ENCODE peak calls at places on chromosome 9, in eight cellular contexts. One of them, this sample, is unnamed.

GRCh38 chr9:109538346-109538745 is 40.2 kb upstream of the PTPN3 start:
- DNase-seq in Karpas-422: no peak
- DNase-seq in GM23248: no peak
- DNase-seq in GM12878: no peak
- DNase-seq in IMR-90: no peak
- DNase-seq in PC-3: peak; percentile 57
- DNase-seq in PC-9: peak; percentile 97
- DNase-seq in fibroblast of lung: no peak
- DNase-seq in this sample: no peak

GRCh38 chr9:134131471-134132207 is 4.2 kb upstream of the WDR5 start:
- DNase-seq in Karpas-422: no peak
- DNase-seq in PC-3: no peak
- DNase-seq in PC-9: no peak
- DNase-seq in fibroblast of lung: no peak
- DNase-seq in GM12878: no peak
- DNase-seq in GM23248: no peak
- DNase-seq in IMR-90: no peak
- DNase-seq in this sample: no peak

GRCh38 chr9:107671588-107671987 is 182.0 kb upstream of the KLF4 start:
- DNase-seq in Karpas-422: no peak
- DNase-seq in fibroblast of lung: no peak
- DNase-seq in GM12878: no peak
- DNase-seq in GM23248: no peak
- DNase-seq in PC-3: no peak
- DNase-seq in PC-9: no peak
- DNase-seq in IMR-90: no peak
- DNase-seq in this sample: no peak

GRCh38 chr9:117076571-117077300 is 338.1 kb downstream of the ASTN2 start:
- DNase-seq in PC-3: no peak
- DNase-seq in PC-9: no peak
- DNase-seq in fibroblast of lung: no peak
- DNase-seq in IMR-90: no peak
- DNase-seq in Karpas-422: no peak
- DNase-seq in GM23248: no peak
- DNase-seq in GM12878: no peak
- DNase-seq in this sample: no peak

GRCh38 chr9:124182741-124183140 is 75.0 kb upstream of the NEK6 start:
- DNase-seq in fibroblast of lung: no peak
- DNase-seq in IMR-90: no peak
- DNase-seq in PC-9: no peak
- DNase-seq in PC-3: no peak
- DNase-seq in Karpas-422: no peak
- DNase-seq in GM12878: no peak
- DNase-seq in GM23248: no peak
- DNase-seq in this sample: no peak

GRCh38 chr9:94772654-94773303 is 46.3 kb downstream of the AOPEP start:
- DNase-seq in PC-9: no peak
- DNase-seq in PC-3: no peak
- DNase-seq in GM12878: no peak
- DNase-seq in fibroblast of lung: peak; percentile 73
- DNase-seq in IMR-90: peak; percentile 86
- DNase-seq in GM23248: peak; percentile 27
- DNase-seq in Karpas-422: no peak
- DNase-seq in this sample: no peak

GRCh38 chr9:108994695-108995094 is 18.6 kb downstream of the CTNNAL1 start:
- DNase-seq in Karpas-422: no peak
- DNase-seq in PC-3: peak; percentile 28
- DNase-seq in fibroblast of lung: peak; percentile 39
- DNase-seq in PC-9: no peak
- DNase-seq in IMR-90: peak; percentile 58
- DNase-seq in GM23248: no peak
- DNase-seq in GM12878: no peak
- DNase-seq in this sample: no peak

GRCh38 chr9:100111235-100111634 is 12.2 kb downstream of the INVS start:
- DNase-seq in PC-9: no peak
- DNase-seq in GM23248: peak; percentile 98
- DNase-seq in PC-3: peak; percentile 58
- DNase-seq in IMR-90: peak; percentile 98
- DNase-seq in Karpas-422: no peak
- DNase-seq in GM12878: no peak
- DNase-seq in fibroblast of lung: peak; percentile 99
- DNase-seq in this sample: no peak

GRCh38 chr9:35906923-35907699 is 1.1 kb downstream of the HRCT1 start:
- DNase-seq in IMR-90: peak; percentile 75
- DNase-seq in Karpas-422: no peak
- DNase-seq in fibroblast of lung: peak; percentile 88
- DNase-seq in PC-9: no peak
- DNase-seq in PC-3: peak; percentile 26
- DNase-seq in GM12878: no peak
- DNase-seq in GM23248: peak; percentile 90
- DNase-seq in this sample: no peak

GRCh38 chr9:87854563-87854962 is 28.1 kb upstream of the SPATA31E1 start:
- DNase-seq in IMR-90: no peak
- DNase-seq in PC-3: no peak
- DNase-seq in fibroblast of lung: no peak
- DNase-seq in GM12878: no peak
- DNase-seq in PC-9: no peak
- DNase-seq in Karpas-422: no peak
- DNase-seq in GM23248: no peak
- DNase-seq in this sample: no peak

GRCh38 chr9:124941689-124942561 is 1.0 kb upstream of the GOLGA1 start:
- DNase-seq in PC-9: no peak
- DNase-seq in GM12878: peak; percentile 19
- DNase-seq in GM23248: peak; percentile 78
- DNase-seq in Karpas-422: peak; percentile 88
- DNase-seq in PC-3: peak; percentile 24
- DNase-seq in IMR-90: peak; percentile 58
- DNase-seq in fibroblast of lung: peak; percentile 63
- DNase-seq in this sample: no peak

GRCh38 chr9:78196258-78196657 is 39.6 kb upstream of the CEP78 start:
- DNase-seq in GM12878: peak; percentile 23
- DNase-seq in PC-9: no peak
- DNase-seq in IMR-90: no peak
- DNase-seq in Karpas-422: no peak
- DNase-seq in fibroblast of lung: no peak
- DNase-seq in PC-3: no peak
- DNase-seq in GM23248: no peak
- DNase-seq in this sample: no peak

GRCh38 chr9:128899566-128900322 is 17.8 kb downstream of the LRRC8A start:
- DNase-seq in PC-9: no peak
- DNase-seq in GM12878: no peak
- DNase-seq in GM23248: peak; percentile 45
- DNase-seq in PC-3: peak; percentile 41
- DNase-seq in fibroblast of lung: no peak
- DNase-seq in Karpas-422: no peak
- DNase-seq in IMR-90: no peak
- DNase-seq in this sample: no peak

GRCh38 chr9:1918642-1919041 is 96.5 kb upstream of the SMARCA2 start:
- DNase-seq in GM23248: no peak
- DNase-seq in PC-9: no peak
- DNase-seq in PC-3: no peak
- DNase-seq in Karpas-422: no peak
- DNase-seq in IMR-90: no peak
- DNase-seq in fibroblast of lung: no peak
- DNase-seq in GM12878: no peak
- DNase-seq in this sample: no peak

GRCh38 chr9:124332756-124333155 is 75.0 kb downstream of the NEK6 start:
- DNase-seq in fibroblast of lung: no peak
- DNase-seq in PC-3: no peak
- DNase-seq in GM12878: no peak
- DNase-seq in GM23248: no peak
- DNase-seq in IMR-90: no peak
- DNase-seq in Karpas-422: no peak
- DNase-seq in PC-9: no peak
- DNase-seq in this sample: no peak

DNA sequence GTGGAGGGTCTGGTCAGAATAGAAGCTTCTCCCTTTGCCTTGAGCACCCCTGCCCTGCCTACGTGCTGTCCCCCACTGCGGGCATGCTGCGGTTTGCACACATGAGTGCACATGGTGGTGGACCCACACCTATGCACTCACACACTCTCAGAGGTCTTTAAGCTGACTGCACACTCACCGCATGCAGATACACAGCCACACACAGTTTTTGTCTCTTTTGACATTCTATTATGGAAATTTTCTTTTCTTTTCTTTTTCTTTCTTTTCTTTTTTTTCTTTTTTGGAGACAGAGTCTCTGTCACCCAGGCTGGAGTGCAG is 585 bp upstream of the ARID3C start:
- DNase-seq in GM23248: no peak
- DNase-seq in fibroblast of lung: no peak
- DNase-seq in Karpas-422: peak; percentile 38
- DNase-seq in PC-9: no peak
- DNase-seq in IMR-90: no peak
- DNase-seq in PC-3: no peak
- DNase-seq in GM12878: no peak
- DNase-seq in this sample: no peak
- H2AFZ ChIP-seq in GM23248: peak overlapping the region; percentile 33
- H2AFZ ChIP-seq in fibroblast of lung: no peak overlapping the region
- H2AFZ ChIP-seq in Karpas-422: no peak overlapping the region
- H2AFZ ChIP-seq in PC-9: no peak overlapping the region
- H2AFZ ChIP-seq in IMR-90: peak overlapping the region; percentile 77
- H2AFZ ChIP-seq in PC-3: no peak overlapping the region
- H2AFZ ChIP-seq in GM12878: no peak overlapping the region
- H2AFZ ChIP-seq in this sample: no peak overlapping the region

GRCh38 chr9:89814340-89815040 is 209.7 kb downstream of the GADD45G start:
- DNase-seq in GM12878: no peak
- DNase-seq in PC-9: no peak
- DNase-seq in Karpas-422: no peak
- DNase-seq in PC-3: no peak
- DNase-seq in IMR-90: peak; percentile 3
- DNase-seq in GM23248: peak; percentile 49
- DNase-seq in fibroblast of lung: peak; percentile 74
- DNase-seq in this sample: no peak
- H3K4me2 ChIP-seq in GM12878: peak overlapping the region; percentile 58
- H3K4me2 ChIP-seq in PC-9: no peak overlapping the region
- H3K4me2 ChIP-seq in Karpas-422: no peak overlapping the region
- H3K4me2 ChIP-seq in PC-3: no peak overlapping the region
- H3K4me2 ChIP-seq in IMR-90: no peak overlapping the region
- H3K4me2 ChIP-seq in GM23248: no peak overlapping the region
- H3K4me2 ChIP-seq in fibroblast of lung: no peak overlapping the region
- H3K4me2 ChIP-seq in this sample: no peak overlapping the region

GRCh38 chr9:137084526-137084925 is 2.3 kb upstream of the MAN1B1 start:
- DNase-seq in Karpas-422: no peak
- DNase-seq in PC-3: no peak
- DNase-seq in GM12878: no peak
- DNase-seq in fibroblast of lung: no peak
- DNase-seq in IMR-90: no peak
- DNase-seq in PC-9: no peak
- DNase-seq in GM23248: no peak
- DNase-seq in this sample: peak; percentile 82

GRCh38 chr9:137088121-137088520 is 1.3 kb downstream of the MAN1B1 start:
- DNase-seq in GM12878: no peak
- DNase-seq in GM23248: no peak
- DNase-seq in IMR-90: no peak
- DNase-seq in fibroblast of lung: no peak
- DNase-seq in PC-3: no peak
- DNase-seq in Karpas-422: no peak
- DNase-seq in PC-9: peak; percentile 9
- DNase-seq in this sample: no peak

GRCh38 chr9:137085918-137086530 is 761 bp upstream of the MAN1B1 start:
- DNase-seq in IMR-90: no peak
- DNase-seq in GM12878: no peak
- DNase-seq in PC-3: peak; percentile 44
- DNase-seq in fibroblast of lung: peak; percentile 34
- DNase-seq in PC-9: peak; percentile 40
- DNase-seq in GM23248: peak; percentile 74
- DNase-seq in Karpas-422: no peak
- DNase-seq in this sample: no peak

GRCh38 chr9:137087409-137087925 is 682 bp downstream of the MAN1B1 start:
- DNase-seq in PC-9: peak; percentile 17
- DNase-seq in PC-3: no peak
- DNase-seq in GM23248: peak; percentile 40
- DNase-seq in fibroblast of lung: no peak
- DNase-seq in IMR-90: no peak
- DNase-seq in GM12878: no peak
- DNase-seq in Karpas-422: peak; percentile 73
- DNase-seq in this sample: no peak

DNA sequence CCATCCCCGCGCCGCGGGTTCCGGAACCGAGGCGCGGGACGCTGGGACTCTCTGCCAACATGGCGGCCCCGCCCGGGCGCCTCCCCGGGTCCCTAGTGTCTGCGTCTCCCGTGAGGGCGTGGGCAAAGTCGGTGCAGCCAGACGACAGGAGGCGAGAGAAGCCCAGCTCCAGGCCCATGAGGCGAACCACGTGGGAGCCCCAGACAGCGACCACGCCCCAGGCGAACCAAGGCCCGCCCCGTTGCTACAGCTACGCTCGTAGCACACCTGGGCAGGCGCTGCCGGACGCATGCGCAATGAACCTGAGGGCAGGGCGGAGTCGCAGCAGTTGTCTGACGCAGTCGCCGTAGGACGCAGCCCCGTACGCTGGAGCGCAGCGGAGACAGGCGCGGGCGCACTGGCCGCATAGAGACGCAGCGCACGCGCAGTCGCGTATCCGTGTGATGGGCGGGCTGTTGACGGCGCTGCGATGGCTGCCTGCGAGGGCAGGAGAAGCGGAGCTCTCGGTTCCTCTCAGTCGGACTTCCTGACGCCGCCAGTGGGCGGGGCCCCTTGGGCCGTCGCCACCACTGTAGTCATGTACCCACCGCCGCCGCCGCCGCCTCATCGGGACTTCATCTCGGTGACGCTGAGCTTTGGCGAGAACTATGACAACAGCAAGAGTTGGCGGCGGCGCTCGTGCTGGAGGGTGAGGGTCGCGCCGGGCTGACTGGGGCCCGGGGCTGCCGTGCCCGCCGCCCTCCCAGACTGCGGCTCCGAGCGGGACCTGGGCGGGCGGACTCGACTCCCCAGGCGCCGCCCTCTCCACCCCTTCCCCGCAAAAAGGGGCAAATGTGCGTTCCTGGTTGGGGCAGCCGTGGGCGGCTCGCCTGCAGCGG is at the start of gene MAN1B1:
- DNase-seq in GM23248: peak; percentile 100
- DNase-seq in PC-9: peak; percentile 97
- DNase-seq in PC-3: peak; percentile 98
- DNase-seq in fibroblast of lung: peak; percentile 98
- DNase-seq in Karpas-422: peak; percentile 100
- DNase-seq in IMR-90: peak; percentile 98
- DNase-seq in GM12878: peak; percentile 99
- DNase-seq in this sample: peak; percentile 98
- H2AFZ ChIP-seq in GM23248: peak within 1 kb of the TSS; percentile 72
- H2AFZ ChIP-seq in PC-9: peak within 1 kb of the TSS; percentile 91
- H2AFZ ChIP-seq in PC-3: peak within 1 kb of the TSS; percentile 70
- H2AFZ ChIP-seq in fibroblast of lung: peak within 1 kb of the TSS; percentile 45
- H2AFZ ChIP-seq in Karpas-422: peak within 1 kb of the TSS; percentile 28
- H2AFZ ChIP-seq in IMR-90: peak within 1 kb of the TSS; percentile 90
- H2AFZ ChIP-seq in GM12878: peak within 1 kb of the TSS; percentile 83
- H2AFZ ChIP-seq in this sample: peak within 1 kb of the TSS; percentile 70

DNA sequence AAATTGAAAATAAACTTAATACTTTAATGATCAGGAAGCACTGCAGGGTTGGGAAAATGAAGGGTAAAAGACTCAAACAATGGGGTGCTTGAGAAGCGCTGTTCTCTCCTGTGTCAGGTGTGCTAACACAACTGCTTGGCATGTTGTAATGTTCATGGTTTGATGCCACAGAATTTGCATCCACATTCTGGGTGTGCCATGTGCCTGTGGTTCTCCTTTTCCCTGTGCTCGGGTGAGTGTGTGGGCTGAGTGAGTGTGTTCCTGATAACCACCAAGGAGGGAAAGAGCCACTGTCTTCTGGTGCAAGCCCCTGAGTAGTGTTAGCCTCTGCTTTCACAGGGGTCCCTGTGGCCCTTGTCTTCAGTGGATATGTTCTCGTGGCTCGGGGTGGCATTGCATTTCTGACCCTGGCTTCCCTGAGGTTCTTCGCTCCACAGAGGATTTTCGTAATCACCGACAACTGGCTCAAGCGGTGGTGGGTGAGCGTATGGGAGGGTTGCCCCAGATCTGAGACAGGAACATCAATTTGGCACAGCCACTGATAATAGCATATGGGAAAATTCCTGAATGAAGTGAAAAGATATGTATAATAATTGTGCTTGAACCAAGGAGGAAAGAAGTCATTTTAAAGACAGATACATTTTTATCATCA is 102.0 kb downstream of the MVB12B start:
- DNase-seq in fibroblast of lung: no peak
- DNase-seq in GM23248: no peak
- DNase-seq in GM12878: no peak
- DNase-seq in PC-3: no peak
- DNase-seq in Karpas-422: no peak
- DNase-seq in IMR-90: no peak
- DNase-seq in PC-9: no peak
- DNase-seq in this sample: no peak
- H3K4me2 ChIP-seq in fibroblast of lung: no peak overlapping the region
- H3K4me2 ChIP-seq in GM23248: no peak overlapping the region
- H3K4me2 ChIP-seq in GM12878: no peak overlapping the region
- H3K4me2 ChIP-seq in PC-3: no peak overlapping the region
- H3K4me2 ChIP-seq in Karpas-422: no peak overlapping the region
- H3K4me2 ChIP-seq in IMR-90: no peak overlapping the region
- H3K4me2 ChIP-seq in PC-9: no peak overlapping the region
- H3K4me2 ChIP-seq in this sample: no peak overlapping the region